ENCODE peak calls at places on chromosomes 13 and 19, in six cellular contexts. E is lower leg skin, I is GM13977, C is tibial nerve, H is PC-3, M is NCI-H460. P is an unnamed sample.

GRCh38 chr13:66154981-66155380 is 1075.2 kb downstream of the PCDH9 start:
- DNase-seq in C (no peak), M (no peak), E (no peak), I (no peak), H (no peak), P (no peak)

GRCh38 chr19:3977242-3978143 is 6.6 kb upstream of the DAPK3 start:
- DNase-seq in I (no peak), H (no peak), E (no peak), M (no peak), C (no peak), P (peak)

GRCh38 chr19:18744019-18744418 is 47.1 kb downstream of the COMP start:
- DNase-seq in H (no peak), E (no peak), M (no peak), I (no peak), C (no peak), P (no peak)

GRCh38 chr13:51919531-51919930 is 57.8 kb downstream of the CCDC70 start:
- DNase-seq in E (no peak), H (peak), I (no peak), C (no peak), M (no peak), P (peak)

GRCh38 chr19:45766919-45767346 is 2.1 kb downstream of the SIX5 start:
- DNase-seq in E (peak), M (no peak), H (no peak), C (no peak), I (no peak), P (no peak)

GRCh38 chr19:10093295-10094186 is 7.4 kb downstream of the SHFL start:
- DNase-seq in C (no peak), H (peak), E (no peak), M (no peak), I (no peak), P (no peak)

GRCh38 chr19:42487025-42487797 is 41.1 kb downstream of the CEACAM1 start:
- DNase-seq in I (no peak), M (no peak), E (no peak), H (no peak), C (no peak), P (no peak)

GRCh38 chr19:1789282-1790020 is 22.6 kb downstream of the ATP8B3 start:
- DNase-seq in C (no peak), M (no peak), E (no peak), H (peak), I (no peak), P (peak)